ENCODE peak calls at places on chromosomes 16 and 17, in six cellular contexts. One of them, this sample, is unnamed.

GRCh38 chr16:24534634-24535033 is 4.7 kb upstream of the RBBP6 start:
- DNase-seq in spleen: no peak
- DNase-seq in lung: no peak
- DNase-seq in left ventricle myocardium inferior: no peak
- DNase-seq in ovary: no peak
- DNase-seq in Panc1: no peak
- DNase-seq in this sample: no peak

GRCh38 chr17:80187090-80187489 is 17.3 kb downstream of the CARD14 start:
- DNase-seq in left ventricle myocardium inferior: no peak
- DNase-seq in lung: no peak
- DNase-seq in Panc1: no peak
- DNase-seq in spleen: no peak
- DNase-seq in ovary: no peak
- DNase-seq in this sample: peak

GRCh38 chr16:29151317-29151716 is 166.5 kb downstream of the LAT start:
- DNase-seq in spleen: no peak
- DNase-seq in left ventricle myocardium inferior: no peak
- DNase-seq in lung: no peak
- DNase-seq in ovary: peak
- DNase-seq in Panc1: no peak
- DNase-seq in this sample: no peak

GRCh38 chr17:51164911-51165679 is 1.1 kb upstream of the NME2 start:
- DNase-seq in lung: no peak
- DNase-seq in ovary: peak
- DNase-seq in spleen: peak
- DNase-seq in left ventricle myocardium inferior: no peak
- DNase-seq in Panc1: no peak
- DNase-seq in this sample: no peak

GRCh38 chr17:48909796-48910195 is 1.6 kb downstream of the UBE2Z start:
- DNase-seq in left ventricle myocardium inferior: no peak
- DNase-seq in lung: no peak
- DNase-seq in Panc1: no peak
- DNase-seq in spleen: no peak
- DNase-seq in ovary: no peak
- DNase-seq in this sample: no peak

GRCh38 chr16:77424841-77425604 is 9.8 kb downstream of the ADAMTS18 start:
- DNase-seq in Panc1: no peak
- DNase-seq in left ventricle myocardium inferior: no peak
- DNase-seq in lung: no peak
- DNase-seq in spleen: no peak
- DNase-seq in ovary: no peak
- DNase-seq in this sample: no peak

GRCh38 chr16:56662357-56663354 is 4.9 kb downstream of the MT1F start:
- DNase-seq in Panc1: no peak
- DNase-seq in ovary: no peak
- DNase-seq in left ventricle myocardium inferior: no peak
- DNase-seq in spleen: no peak
- DNase-seq in lung: no peak
- DNase-seq in this sample: no peak

GRCh38 chr16:50616386-50616785 is 64.7 kb downstream of the SNX20 start:
- DNase-seq in Panc1: no peak
- DNase-seq in left ventricle myocardium inferior: no peak
- DNase-seq in lung: no peak
- DNase-seq in spleen: no peak
- DNase-seq in ovary: no peak
- DNase-seq in this sample: peak

GRCh38 chr17:68910256-68910705 is 44.9 kb downstream of the ABCA8 start:
- DNase-seq in spleen: no peak
- DNase-seq in lung: no peak
- DNase-seq in left ventricle myocardium inferior: peak
- DNase-seq in ovary: peak
- DNase-seq in Panc1: no peak
- DNase-seq in this sample: peak

GRCh38 chr16:71923941-71924690 is 28.8 kb downstream of the IST1 start:
- DNase-seq in lung: no peak
- DNase-seq in left ventricle myocardium inferior: no peak
- DNase-seq in spleen: no peak
- DNase-seq in Panc1: no peak
- DNase-seq in ovary: no peak
- DNase-seq in this sample: peak

GRCh38 chr17:41049110-41049509 is 2.0 kb upstream of the KRTAP2-1 start:
- DNase-seq in ovary: no peak
- DNase-seq in Panc1: no peak
- DNase-seq in left ventricle myocardium inferior: no peak
- DNase-seq in spleen: no peak
- DNase-seq in lung: no peak
- DNase-seq in this sample: peak

GRCh38 chr16:53785044-53785443 is 81.1 kb downstream of the FTO start:
- DNase-seq in left ventricle myocardium inferior: no peak
- DNase-seq in spleen: no peak
- DNase-seq in lung: no peak
- DNase-seq in ovary: no peak
- DNase-seq in Panc1: no peak
- DNase-seq in this sample: peak

GRCh38 chr16:74998481-74999207 is at the start of gene ZNRF1:
- DNase-seq in left ventricle myocardium inferior: peak
- DNase-seq in lung: peak
- DNase-seq in Panc1: peak
- DNase-seq in spleen: peak
- DNase-seq in ovary: peak
- DNase-seq in this sample: peak

GRCh38 chr17:82096709-82097186 is 1.3 kb downstream of the FASN start:
- DNase-seq in lung: no peak
- DNase-seq in Panc1: no peak
- DNase-seq in left ventricle myocardium inferior: no peak
- DNase-seq in spleen: no peak
- DNase-seq in ovary: no peak
- DNase-seq in this sample: no peak

GRCh38 chr17:2068589-2069051 is 13.7 kb downstream of the HIC1 start:
- DNase-seq in ovary: peak
- DNase-seq in lung: no peak
- DNase-seq in left ventricle myocardium inferior: no peak
- DNase-seq in Panc1: no peak
- DNase-seq in spleen: peak
- DNase-seq in this sample: peak

GRCh38 chr16:10113248-10113647 is 69.0 kb downstream of the GRIN2A start:
- DNase-seq in spleen: no peak
- DNase-seq in ovary: no peak
- DNase-seq in Panc1: no peak
- DNase-seq in lung: no peak
- DNase-seq in left ventricle myocardium inferior: no peak
- DNase-seq in this sample: no peak

GRCh38 chr17:43536236-43537088 is 9.7 kb downstream of the ETV4 start:
- DNase-seq in lung: no peak
- DNase-seq in left ventricle myocardium inferior: no peak
- DNase-seq in spleen: peak
- DNase-seq in Panc1: no peak
- DNase-seq in ovary: no peak
- DNase-seq in this sample: peak

GRCh38 chr16:81077077-81077940 is at the start of gene C16orf46:
- DNase-seq in left ventricle myocardium inferior: peak
- DNase-seq in spleen: peak
- DNase-seq in ovary: peak
- DNase-seq in Panc1: peak
- DNase-seq in lung: peak
- DNase-seq in this sample: peak

GRCh38 chr16:3032624-3033023 is 4.1 kb downstream of the BICDL2 start:
- DNase-seq in spleen: no peak
- DNase-seq in Panc1: no peak
- DNase-seq in ovary: no peak
- DNase-seq in left ventricle myocardium inferior: no peak
- DNase-seq in lung: no peak
- DNase-seq in this sample: no peak
- H3K4me3 ChIP-seq in spleen: no peak
- H3K4me3 ChIP-seq in Panc1: no peak
- H3K4me3 ChIP-seq in ovary: no peak
- H3K4me3 ChIP-seq in left ventricle myocardium inferior: no peak
- H3K4me3 ChIP-seq in lung: no peak
- H3K4me3 ChIP-seq in this sample: no peak

DNA sequence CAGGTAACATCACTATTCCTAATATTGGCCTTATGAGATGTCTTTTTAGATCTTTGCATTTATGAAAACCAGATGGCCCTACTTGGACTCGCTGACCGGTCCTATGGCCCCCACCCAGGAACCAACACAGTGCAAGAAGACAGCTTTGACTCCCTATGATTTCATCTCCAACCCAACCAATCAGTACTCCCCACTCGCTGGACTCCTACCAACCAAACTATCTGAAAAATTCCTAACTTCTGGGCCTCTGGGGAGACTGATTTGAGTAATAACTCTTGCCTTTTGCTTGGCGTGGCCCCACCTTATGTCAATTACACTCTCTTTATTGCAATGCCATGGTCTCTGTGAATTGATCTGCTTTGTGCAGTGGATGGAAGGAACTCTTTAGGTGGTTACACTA is 828.9 kb downstream of the CDH11 start:
- DNase-seq in spleen: no peak
- DNase-seq in left ventricle myocardium inferior: no peak
- DNase-seq in ovary: no peak
- DNase-seq in Panc1: no peak
- DNase-seq in lung: no peak
- DNase-seq in this sample: no peak
- TF ChIP-seq CTCF in spleen: no peak
- TF ChIP-seq CTCF in left ventricle myocardium inferior: no peak
- TF ChIP-seq CTCF in ovary: no peak
- TF ChIP-seq CTCF in Panc1: no peak
- TF ChIP-seq CTCF in lung: no peak
- TF ChIP-seq CTCF in this sample: no peak

DNA sequence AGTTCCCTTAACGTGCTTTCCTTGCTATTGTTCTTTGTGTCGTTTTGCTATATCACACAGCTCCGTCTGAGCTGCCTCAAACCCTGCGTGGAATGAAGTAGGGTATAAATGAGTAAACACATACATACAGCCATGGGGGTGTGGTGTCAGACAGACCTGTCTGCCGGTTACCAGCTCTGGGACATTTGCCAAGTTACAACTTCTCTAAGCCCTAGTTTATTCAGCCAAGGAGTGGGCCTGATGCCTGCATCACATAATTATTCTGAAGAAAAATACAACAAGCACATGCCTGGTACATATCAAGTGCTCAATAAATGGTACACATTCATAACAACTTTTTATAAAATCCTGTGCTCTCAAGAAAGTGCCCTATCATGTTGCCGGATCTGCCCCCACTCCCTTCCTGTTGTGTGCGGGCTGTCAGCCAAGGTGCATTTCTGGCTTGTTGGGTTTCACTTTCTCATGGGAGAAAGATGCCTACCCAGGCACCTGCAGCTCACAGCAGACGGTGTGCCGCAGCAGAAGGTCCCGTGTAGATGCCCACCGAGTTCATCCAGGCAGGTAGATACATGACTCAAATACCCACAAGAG is 30.5 kb downstream of the SMPD3 start:
- DNase-seq in lung: peak
- DNase-seq in ovary: no peak
- DNase-seq in spleen: peak
- DNase-seq in Panc1: no peak
- DNase-seq in left ventricle myocardium inferior: no peak
- DNase-seq in this sample: no peak
- H3K4me3 ChIP-seq in lung: no peak
- H3K4me3 ChIP-seq in ovary: no peak
- H3K4me3 ChIP-seq in spleen: no peak
- H3K4me3 ChIP-seq in Panc1: no peak
- H3K4me3 ChIP-seq in left ventricle myocardium inferior: no peak
- H3K4me3 ChIP-seq in this sample: no peak

DNA sequence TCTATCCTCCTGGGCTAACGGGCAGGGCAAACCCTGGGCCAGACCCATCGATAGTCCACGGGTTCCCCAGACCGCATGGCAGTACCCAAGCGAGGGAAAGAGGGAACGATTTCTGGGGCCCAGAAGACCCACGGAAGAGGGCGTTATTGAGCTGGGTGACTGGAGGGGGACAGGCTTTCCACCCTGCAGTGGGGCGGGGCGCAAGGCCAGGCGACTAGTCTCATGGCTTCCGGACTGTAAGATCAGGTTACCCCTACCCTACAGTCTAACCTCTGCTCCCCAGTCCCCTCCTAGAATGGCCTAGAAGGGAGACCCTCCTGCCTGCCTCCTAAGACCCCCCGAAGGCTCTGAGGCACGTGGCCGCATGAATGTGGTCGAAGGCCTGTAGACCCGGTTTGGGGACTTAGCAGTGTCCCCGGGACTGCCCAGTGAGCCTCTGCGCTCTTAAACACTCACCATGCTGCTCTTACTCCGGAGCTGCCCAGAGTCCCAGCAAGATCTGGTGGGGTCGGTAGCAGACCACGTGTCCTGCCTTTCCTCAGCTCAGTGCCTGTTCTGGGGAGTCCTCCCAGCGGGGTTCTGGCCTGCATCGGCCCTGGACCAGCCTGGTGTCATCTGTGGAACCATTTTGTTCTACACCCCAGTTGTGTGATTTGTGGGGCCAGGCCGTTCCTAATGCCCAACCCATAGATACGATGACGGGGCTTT is 13.1 kb upstream of the AURKB start:
- DNase-seq in Panc1: no peak
- DNase-seq in lung: peak
- DNase-seq in ovary: peak
- DNase-seq in spleen: peak
- DNase-seq in left ventricle myocardium inferior: peak
- DNase-seq in this sample: peak
- TF ChIP-seq CTCF in Panc1: no peak
- TF ChIP-seq CTCF in lung: no peak
- TF ChIP-seq CTCF in ovary: no peak
- TF ChIP-seq CTCF in spleen: no peak
- TF ChIP-seq CTCF in left ventricle myocardium inferior: peak
- TF ChIP-seq CTCF in this sample: peak

DNA sequence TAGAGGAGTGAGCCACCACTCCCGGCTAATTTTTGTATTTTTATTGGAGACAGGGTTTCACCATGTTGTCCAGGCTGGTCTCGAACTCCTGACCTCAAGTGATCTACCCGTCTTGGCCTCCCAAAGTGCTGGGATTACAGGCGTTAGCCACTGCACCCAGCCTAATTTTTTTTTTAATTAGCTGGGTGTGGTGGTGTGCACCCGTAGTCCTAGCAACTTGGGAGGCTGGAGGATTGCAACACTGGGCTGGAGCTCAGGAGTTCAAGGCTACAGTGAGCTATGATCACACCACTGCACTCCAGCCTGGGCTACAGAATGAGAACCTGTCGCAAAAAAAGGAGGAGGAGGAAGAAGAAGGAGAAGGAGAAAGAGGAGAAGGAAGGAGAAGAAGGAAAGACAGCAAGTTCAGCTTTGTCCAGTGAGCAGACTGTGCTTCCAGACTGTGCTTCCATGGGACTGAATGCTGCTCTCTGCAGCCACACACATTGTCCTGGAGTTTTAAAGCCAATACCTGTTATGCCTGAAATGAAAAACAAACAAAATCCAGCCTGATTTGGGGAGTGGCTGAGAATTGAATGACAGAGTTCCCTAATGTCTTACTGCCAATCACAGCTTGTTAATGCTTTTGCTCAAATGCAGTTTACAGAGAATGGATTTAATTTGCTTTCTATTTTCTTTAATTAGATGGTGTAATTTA is 2.8 kb upstream of the TNFRSF13B start:
- DNase-seq in left ventricle myocardium inferior: no peak
- DNase-seq in lung: no peak
- DNase-seq in spleen: no peak
- DNase-seq in ovary: no peak
- DNase-seq in Panc1: no peak
- DNase-seq in this sample: no peak
- H3K4me3 ChIP-seq in left ventricle myocardium inferior: no peak
- H3K4me3 ChIP-seq in lung: no peak
- H3K4me3 ChIP-seq in spleen: no peak
- H3K4me3 ChIP-seq in ovary: no peak
- H3K4me3 ChIP-seq in Panc1: no peak
- H3K4me3 ChIP-seq in this sample: no peak